ENCODE peak calls at places on chromosomes 7 and 10, in five cellular contexts. Y, K, I, T and S are unnamed samples.

GRCh38 chr7:141220263-141220662 is 146.4 kb downstream of the TMEM178B start:
- DNase-seq in Y (peak; percentile 53), K (no peak), I (peak; percentile 6), T (no peak), S (no peak)

GRCh38 chr10:86693721-86694369 is 25.5 kb downstream of the LDB3 start:
- DNase-seq in Y (peak; percentile 71), K (peak; percentile 48), I (peak; percentile 35), T (peak; percentile 47), S (peak; percentile 62)

GRCh38 chr10:47049906-47050305 is 138.7 kb downstream of the PTPN20 start:
- DNase-seq in Y (no peak), K (no peak), I (no peak), T (no peak), S (no peak)

GRCh38 chr7:1042161-1042833 is 2.0 kb upstream of the GPR146 start:
- DNase-seq in Y (no peak), K (no peak), I (no peak), T (no peak), S (no peak)

GRCh38 chr7:132618271-132618955 is 42.1 kb upstream of the PLXNA4 start:
- DNase-seq in Y (no peak), K (no peak), I (no peak), T (no peak), S (no peak)

GRCh38 chr7:113085781-113086390 is 741 bp downstream of the GPR85 start:
- DNase-seq in Y (no peak), K (no peak), I (no peak), T (no peak), S (no peak)

GRCh38 chr10:82883588-82883987 is 1008.6 kb downstream of the NRG3 start:
- DNase-seq in Y (no peak), K (no peak), I (no peak), T (no peak), S (no peak)

GRCh38 chr7:8261711-8262695 is at the start of gene ICA1:
- DNase-seq in Y (peak; percentile 83), K (peak; percentile 23), I (peak; percentile 91), T (peak; percentile 55), S (peak; percentile 86)

GRCh38 chr10:119687192-119688032 is 36.2 kb downstream of the BAG3 start:
- DNase-seq in Y (peak; percentile 56), K (no peak), I (no peak), T (no peak), S (no peak)

GRCh38 chr10:61903184-61903990 is 1.9 kb downstream of the ARID5B start:
- DNase-seq in Y (peak; percentile 43), K (peak; percentile 89), I (peak; percentile 72), T (peak; percentile 51), S (peak; percentile 74)

GRCh38 chr7:111775205-111775604 is 212.9 kb upstream of the IMMP2L start:
- DNase-seq in Y (no peak), K (no peak), I (no peak), T (no peak), S (no peak)

GRCh38 chr10:50063100-50063499 is 4.7 kb upstream of the WASHC2A start:
- DNase-seq in Y (no peak), K (peak; percentile 14), I (no peak), T (no peak), S (no peak)

GRCh38 chr7:144468990-144469732 is 65.7 kb upstream of the NOBOX start:
- DNase-seq in Y (no peak), K (no peak), I (no peak), T (no peak), S (no peak)

GRCh38 chr7:141397236-141398163 is 153.7 kb upstream of the AGK start:
- DNase-seq in Y (no peak), K (no peak), I (no peak), T (no peak), S (no peak)

GRCh38 chr7:2978403-2978802 is 65.3 kb downstream of the CARD11 start:
- DNase-seq in Y (no peak), K (peak; percentile 92), I (no peak), T (peak; percentile 74), S (peak; percentile 64)

GRCh38 chr10:82942572-82943091 is 1067.6 kb downstream of the NRG3 start:
- DNase-seq in Y (no peak), K (no peak), I (no peak), T (peak; percentile 23), S (no peak)

GRCh38 chr7:155225095-155225494 is 72.6 kb upstream of the INSIG1 start:
- DNase-seq in Y (no peak), K (no peak), I (no peak), T (no peak), S (no peak)

GRCh38 chr10:92640110-92640509 is 47.2 kb downstream of the KIF11 start:
- DNase-seq in Y (no peak), K (no peak), I (no peak), T (no peak), S (no peak)

GRCh38 chr10:34995925-34996324 is 94.2 kb downstream of the CUL2 start:
- DNase-seq in Y (no peak), K (no peak), I (no peak), T (no peak), S (no peak)

GRCh38 chr7:6422926-6423632 is 24.7 kb downstream of the DAGLB start:
- DNase-seq in Y (no peak), K (no peak), I (no peak), T (peak; percentile 25), S (no peak)

GRCh38 chr7:100430450-100431285 is 1.0 kb downstream of the MEPCE start:
- DNase-seq in Y (no peak), K (no peak), I (no peak), T (no peak), S (peak; percentile 36)

GRCh38 chr7:133207687-133208086 is 45.2 kb upstream of the EXOC4 start:
- DNase-seq in Y (no peak), K (no peak), I (no peak), T (no peak), S (no peak)

GRCh38 chr10:68559872-68560200 is 301 bp upstream of the TET1 start:
- DNase-seq in Y (no peak), K (peak; percentile 9), I (no peak), T (peak; percentile 16), S (no peak)

GRCh38 chr7:101129603-101130117 is 2.8 kb downstream of the SERPINE1 start:
- DNase-seq in Y (no peak), K (no peak), I (no peak), T (no peak), S (no peak)